ENCODE peak calls at places on chromosome 11, in four cellular contexts. H, G, Q and N are unnamed samples.

GRCh38 chr11:66625041-66625751 is 8.8 kb downstream of the RBM14 start:
- DNase-seq in H (no peak), G (no peak), Q (no peak), N (no peak)

GRCh38 chr11:128469220-128469619 is 118.1 kb downstream of the ETS1 start:
- DNase-seq in H (no peak), G (no peak), Q (no peak), N (no peak)

GRCh38 chr11:96075532-96075959 is 151.6 kb upstream of the MTMR2 start:
- DNase-seq in H (no peak), G (no peak), Q (no peak), N (no peak)

GRCh38 chr11:114085965-114086364 is 26.5 kb downstream of the ZBTB16 start:
- DNase-seq in H (peak; percentile 54), G (no peak), Q (no peak), N (no peak)

GRCh38 chr11:68334923-68335322 is 22.5 kb downstream of the LRP5 start:
- DNase-seq in H (no peak), G (no peak), Q (no peak), N (no peak)

GRCh38 chr11:17504330-17505107 is 27.9 kb upstream of the ABCC8 start:
- DNase-seq in H (peak; percentile 77), G (peak; percentile 68), Q (peak; percentile 56), N (peak; percentile 89)

GRCh38 chr11:109112748-109113378 is 309.1 kb upstream of the C11orf87 start:
- DNase-seq in H (no peak), G (no peak), Q (no peak), N (peak; percentile 29)

GRCh38 chr11:115267228-115267627 is 237.0 kb downstream of the CADM1 start:
- DNase-seq in H (no peak), G (no peak), Q (no peak), N (no peak)

GRCh38 chr11:46278387-46279173 is 1.1 kb downstream of the CREB3L1 start:
- DNase-seq in H (no peak), G (peak; percentile 20), Q (peak; percentile 57), N (peak; percentile 68)

GRCh38 chr11:85947431-85948272 is 92.5 kb downstream of the CCDC83 start:
- DNase-seq in H (peak; percentile 49), G (no peak), Q (peak; percentile 93), N (no peak)

GRCh38 chr11:10930961-10931760 is 73.3 kb upstream of the ZBED5 start:
- DNase-seq in H (peak; percentile 69), G (peak; percentile 19), Q (peak; percentile 78), N (no peak)

GRCh38 chr11:9855579-9856260 is 191.8 kb downstream of the SWAP70 start:
- DNase-seq in H (no peak), G (no peak), Q (peak; percentile 68), N (no peak)

GRCh38 chr11:116782728-116783127 is 5.1 kb downstream of the ZPR1 start:
- DNase-seq in H (no peak), G (no peak), Q (peak; percentile 81), N (no peak)

GRCh38 chr11:62461740-62462522 is 43.1 kb downstream of the SCGB1A1 start:
- DNase-seq in H (no peak), G (no peak), Q (peak; percentile 79), N (no peak)

GRCh38 chr11:63920870-63921417 is 4.0 kb upstream of the RCOR2 start:
- DNase-seq in H (no peak), G (no peak), Q (no peak), N (no peak)

GRCh38 chr11:87778341-87778740 is 396.9 kb downstream of the RAB38 start:
- DNase-seq in H (no peak), G (no peak), Q (no peak), N (no peak)

GRCh38 chr11:71342116-71342515 is 89.7 kb upstream of the SHANK2 start:
- DNase-seq in H (no peak), G (no peak), Q (peak; percentile 55), N (no peak)

GRCh38 chr11:19349340-19350025 is 108.7 kb upstream of the E2F8 start:
- DNase-seq in H (no peak), G (no peak), Q (peak; percentile 42), N (no peak)

GRCh38 chr11:66337103-66337899 is 1.1 kb upstream of the RIN1 start:
- DNase-seq in H (no peak), G (no peak), Q (peak; percentile 53), N (no peak)

GRCh38 chr11:33027846-33028536 is 11.4 kb upstream of the TCP11L1 start:
- DNase-seq in H (no peak), G (no peak), Q (no peak), N (no peak)

GRCh38 chr11:74648894-74649293 is 56.5 kb downstream of the POLD3 start:
- DNase-seq in H (no peak), G (no peak), Q (peak; percentile 63), N (no peak)

GRCh38 chr11:61949169-61950034 is 749 bp upstream of the BEST1 start:
- DNase-seq in H (peak; percentile 77), G (no peak), Q (peak; percentile 91), N (no peak)

GRCh38 chr11:77090373-77091111 is 12.1 kb upstream of the OMP start:
- DNase-seq in H (no peak), G (no peak), Q (no peak), N (no peak)

GRCh38 chr11:17643506-17644405 is 75.6 kb upstream of the MYOD1 start:
- DNase-seq in H (no peak), G (no peak), Q (no peak), N (no peak)

GRCh38 chr11:131748146-131749050 is 378.0 kb downstream of the NTM start:
- DNase-seq in H (peak; percentile 43), G (no peak), Q (peak; percentile 80), N (no peak)

GRCh38 chr11:119699227-119699626 is 29.8 kb downstream of the NECTIN1 start:
- DNase-seq in H (no peak), G (no peak), Q (peak; percentile 57), N (no peak)

GRCh38 chr11:87254582-87254981 is 216.8 kb downstream of the TMEM135 start:
- DNase-seq in H (no peak), G (no peak), Q (no peak), N (no peak)

GRCh38 chr11:117795726-117796455 is 1.1 kb downstream of the DSCAML1 start:
- DNase-seq in H (no peak), G (no peak), Q (no peak), N (no peak)

GRCh38 chr11:34632105-34632780 is 11.3 kb downstream of the EHF start:
- DNase-seq in H (no peak), G (no peak), Q (no peak), N (no peak)

GRCh38 chr11:46345131-46345597 is 2.1 kb upstream of the DGKZ start:
- DNase-seq in H (peak; percentile 64), G (no peak), Q (no peak), N (no peak)

GRCh38 chr11:113168358-113168757 is 146.0 kb upstream of the TTC12 start:
- DNase-seq in H (no peak), G (no peak), Q (no peak), N (no peak)

GRCh38 chr11:130413383-130414106 is 14.9 kb downstream of the ADAMTS8 start:
- DNase-seq in H (no peak), G (no peak), Q (peak; percentile 94), N (no peak)

GRCh38 chr11:63553759-63554158 is 9.4 kb downstream of the PLAAT2 start:
- DNase-seq in H (no peak), G (no peak), Q (peak; percentile 10), N (no peak)

GRCh38 chr11:18171377-18172000 is 1.1 kb upstream of the MRGPRX4 start:
- DNase-seq in H (no peak), G (no peak), Q (peak; percentile 16), N (no peak)

GRCh38 chr11:74494916-74495315 is 1.4 kb upstream of the LIPT2 start:
- DNase-seq in H (no peak), G (no peak), Q (no peak), N (no peak)

GRCh38 chr11:18748766-18749375 is 22.9 kb upstream of the IGSF22 start:
- DNase-seq in H (no peak), G (no peak), Q (peak; percentile 54), N (no peak)